ENCODE peak calls at places on chromosomes 12 and 14, in seven cellular contexts. One of them, this sample, is unnamed.

GRCh38 chr12:12425616-12426015 is 68.7 kb downstream of the BORCS5 start:
- DNase-seq in RWPE2: no peak
- DNase-seq in GM18507: no peak
- DNase-seq in left cardiac atrium: no peak
- DNase-seq in NCI-H2029: peak
- DNase-seq in ELR: no peak
- DNase-seq in GDM1: no peak
- DNase-seq in this sample: no peak

GRCh38 chr12:94671917-94672316 is 21.6 kb upstream of the TMCC3 start:
- DNase-seq in RWPE2: no peak
- DNase-seq in GM18507: no peak
- DNase-seq in left cardiac atrium: no peak
- DNase-seq in NCI-H2029: no peak
- DNase-seq in ELR: no peak
- DNase-seq in GDM1: no peak
- DNase-seq in this sample: no peak

GRCh38 chr12:78189656-78190055 is 359.0 kb downstream of the NAV3 start:
- DNase-seq in RWPE2: no peak
- DNase-seq in GM18507: no peak
- DNase-seq in left cardiac atrium: no peak
- DNase-seq in NCI-H2029: no peak
- DNase-seq in ELR: no peak
- DNase-seq in GDM1: no peak
- DNase-seq in this sample: no peak

GRCh38 chr12:87827638-87828264 is 201.4 kb downstream of the C12orf50 start:
- DNase-seq in RWPE2: no peak
- DNase-seq in GM18507: no peak
- DNase-seq in left cardiac atrium: no peak
- DNase-seq in NCI-H2029: no peak
- DNase-seq in ELR: peak
- DNase-seq in GDM1: no peak
- DNase-seq in this sample: no peak

GRCh38 chr12:51028126-51028810 is 2.1 kb upstream of the SLC11A2 start:
- DNase-seq in RWPE2: no peak
- DNase-seq in GM18507: no peak
- DNase-seq in left cardiac atrium: no peak
- DNase-seq in NCI-H2029: no peak
- DNase-seq in ELR: peak
- DNase-seq in GDM1: peak
- DNase-seq in this sample: no peak

GRCh38 chr14:22837059-22837749 is 819 bp downstream of the MMP14 start:
- DNase-seq in RWPE2: no peak
- DNase-seq in GM18507: no peak
- DNase-seq in left cardiac atrium: peak
- DNase-seq in NCI-H2029: peak
- DNase-seq in ELR: peak
- DNase-seq in GDM1: no peak
- DNase-seq in this sample: peak

GRCh38 chr12:32302218-32302826 is 97.0 kb upstream of the FGD4 start:
- DNase-seq in RWPE2: no peak
- DNase-seq in GM18507: peak
- DNase-seq in left cardiac atrium: no peak
- DNase-seq in NCI-H2029: no peak
- DNase-seq in ELR: peak
- DNase-seq in GDM1: peak
- DNase-seq in this sample: no peak

GRCh38 chr14:87935081-87935828 is 57.7 kb downstream of the GALC start:
- DNase-seq in RWPE2: no peak
- DNase-seq in GM18507: no peak
- DNase-seq in left cardiac atrium: no peak
- DNase-seq in NCI-H2029: no peak
- DNase-seq in ELR: no peak
- DNase-seq in GDM1: no peak
- DNase-seq in this sample: no peak

GRCh38 chr12:612293-612692 is 51.0 kb downstream of the NINJ2 start:
- DNase-seq in RWPE2: no peak
- DNase-seq in GM18507: no peak
- DNase-seq in left cardiac atrium: no peak
- DNase-seq in NCI-H2029: no peak
- DNase-seq in ELR: no peak
- DNase-seq in GDM1: no peak
- DNase-seq in this sample: no peak

GRCh38 chr14:104086210-104086660 is 735 bp downstream of the ASPG start:
- DNase-seq in RWPE2: peak
- DNase-seq in GM18507: no peak
- DNase-seq in left cardiac atrium: peak
- DNase-seq in NCI-H2029: no peak
- DNase-seq in ELR: no peak
- DNase-seq in GDM1: no peak
- DNase-seq in this sample: peak

GRCh38 chr12:22312336-22312735 is 22.2 kb downstream of the ST8SIA1 start:
- DNase-seq in RWPE2: no peak
- DNase-seq in GM18507: no peak
- DNase-seq in left cardiac atrium: peak
- DNase-seq in NCI-H2029: no peak
- DNase-seq in ELR: peak
- DNase-seq in GDM1: no peak
- DNase-seq in this sample: peak